ENCODE peak calls at places on chromosomes 1 and 21, in six cellular contexts. One of them, this sample, is unnamed.

GRCh38 chr1:54361342-54361741 is 44.9 kb downstream of the SSBP3 start:
- DNase-seq in HepG2: no peak
- DNase-seq in SK-N-SH: no peak
- DNase-seq in GM12878: no peak
- DNase-seq in IMR-90: no peak
- DNase-seq in K562: no peak
- DNase-seq in this sample: no peak

GRCh38 chr21:16037386-16037785 is 307.6 kb downstream of the USP25 start:
- DNase-seq in IMR-90: no peak
- DNase-seq in GM12878: no peak
- DNase-seq in K562: no peak
- DNase-seq in SK-N-SH: no peak
- DNase-seq in HepG2: no peak
- DNase-seq in this sample: no peak

GRCh38 chr1:78677788-78678187 is 28.2 kb downstream of the IFI44 start:
- DNase-seq in SK-N-SH: no peak
- DNase-seq in K562: no peak
- DNase-seq in HepG2: no peak
- DNase-seq in GM12878: no peak
- DNase-seq in IMR-90: no peak
- DNase-seq in this sample: no peak

GRCh38 chr1:28190337-28190979 is 14.0 kb upstream of the PTAFR start:
- DNase-seq in HepG2: no peak
- DNase-seq in SK-N-SH: no peak
- DNase-seq in K562: peak; percentile 8
- DNase-seq in GM12878: no peak
- DNase-seq in IMR-90: peak; percentile 41
- DNase-seq in this sample: no peak

GRCh38 chr1:37854406-37854805 is 5.0 kb downstream of the MTF1 start:
- DNase-seq in K562: no peak
- DNase-seq in IMR-90: no peak
- DNase-seq in SK-N-SH: no peak
- DNase-seq in HepG2: no peak
- DNase-seq in GM12878: no peak
- DNase-seq in this sample: no peak

GRCh38 chr1:247331526-247332214 is at the start of gene ZNF496:
- DNase-seq in IMR-90: peak; percentile 88
- DNase-seq in K562: peak; percentile 97
- DNase-seq in HepG2: peak; percentile 75
- DNase-seq in SK-N-SH: peak; percentile 97
- DNase-seq in GM12878: no peak
- DNase-seq in this sample: peak; percentile 89

GRCh38 chr1:243447342-243447741 is 191.5 kb downstream of the SDCCAG8 start:
- DNase-seq in IMR-90: peak; percentile 62
- DNase-seq in GM12878: no peak
- DNase-seq in K562: peak; percentile 67
- DNase-seq in HepG2: no peak
- DNase-seq in SK-N-SH: no peak
- DNase-seq in this sample: no peak

GRCh38 chr1:110187139-110187890 is 22.8 kb upstream of the KCNC4 start:
- DNase-seq in K562: no peak
- DNase-seq in GM12878: no peak
- DNase-seq in IMR-90: no peak
- DNase-seq in SK-N-SH: no peak
- DNase-seq in HepG2: no peak
- DNase-seq in this sample: no peak

GRCh38 chr1:210726621-210727020 is 397.9 kb downstream of the HHAT start:
- DNase-seq in IMR-90: peak; percentile 18
- DNase-seq in SK-N-SH: no peak
- DNase-seq in GM12878: no peak
- DNase-seq in HepG2: no peak
- DNase-seq in K562: peak; percentile 51
- DNase-seq in this sample: no peak

GRCh38 chr1:10599194-10599861 is 124.6 kb downstream of the PEX14 start:
- DNase-seq in IMR-90: peak; percentile 90
- DNase-seq in SK-N-SH: no peak
- DNase-seq in HepG2: peak; percentile 87
- DNase-seq in K562: no peak
- DNase-seq in GM12878: no peak
- DNase-seq in this sample: peak; percentile 81

GRCh38 chr1:98981917-98982513 is 22.6 kb downstream of the PLPPR5 start:
- DNase-seq in GM12878: no peak
- DNase-seq in HepG2: no peak
- DNase-seq in K562: no peak
- DNase-seq in SK-N-SH: no peak
- DNase-seq in IMR-90: peak; percentile 62
- DNase-seq in this sample: no peak

GRCh38 chr21:9737871-9738520 is 783.4 kb upstream of the TPTE start:
- DNase-seq in GM12878: no peak
- DNase-seq in SK-N-SH: no peak
- DNase-seq in IMR-90: no peak
- DNase-seq in HepG2: no peak
- DNase-seq in K562: no peak
- DNase-seq in this sample: no peak

GRCh38 chr1:116323419-116323987 is 49.5 kb upstream of the ATP1A1 start:
- DNase-seq in SK-N-SH: no peak
- DNase-seq in HepG2: no peak
- DNase-seq in GM12878: no peak
- DNase-seq in K562: no peak
- DNase-seq in IMR-90: no peak
- DNase-seq in this sample: no peak

GRCh38 chr21:28687571-28687970 is 305.1 kb downstream of the LTN1 start:
- DNase-seq in GM12878: no peak
- DNase-seq in SK-N-SH: no peak
- DNase-seq in IMR-90: no peak
- DNase-seq in K562: no peak
- DNase-seq in HepG2: no peak
- DNase-seq in this sample: no peak

GRCh38 chr1:35564037-35564883 is 6.7 kb downstream of the NCDN start:
- DNase-seq in K562: peak; percentile 87
- DNase-seq in SK-N-SH: peak; percentile 87
- DNase-seq in HepG2: peak; percentile 73
- DNase-seq in GM12878: no peak
- DNase-seq in IMR-90: peak; percentile 78
- DNase-seq in this sample: peak; percentile 69

GRCh38 chr1:29235955-29236742 is at the start of gene PTPRU:
- DNase-seq in IMR-90: peak; percentile 58
- DNase-seq in HepG2: peak; percentile 35
- DNase-seq in GM12878: no peak
- DNase-seq in K562: peak; percentile 94
- DNase-seq in SK-N-SH: peak; percentile 98
- DNase-seq in this sample: peak; percentile 53

GRCh38 chr21:34035619-34036354 is 37.6 kb upstream of the MRPS6 start:
- DNase-seq in HepG2: no peak
- DNase-seq in K562: no peak
- DNase-seq in GM12878: no peak
- DNase-seq in IMR-90: no peak
- DNase-seq in SK-N-SH: no peak
- DNase-seq in this sample: no peak

GRCh38 chr1:210457566-210457965 is 128.9 kb downstream of the HHAT start:
- DNase-seq in IMR-90: no peak
- DNase-seq in K562: no peak
- DNase-seq in SK-N-SH: no peak
- DNase-seq in HepG2: no peak
- DNase-seq in GM12878: no peak
- DNase-seq in this sample: no peak

GRCh38 chr1:25198731-25199231 is 33.5 kb downstream of the SYF2 start:
- DNase-seq in K562: peak; percentile 40
- DNase-seq in GM12878: no peak
- DNase-seq in SK-N-SH: no peak
- DNase-seq in IMR-90: no peak
- DNase-seq in HepG2: peak; percentile 54
- DNase-seq in this sample: no peak

GRCh38 chr1:205546541-205546940 is 42.1 kb downstream of the CDK18 start:
- DNase-seq in IMR-90: no peak
- DNase-seq in GM12878: no peak
- DNase-seq in K562: no peak
- DNase-seq in HepG2: no peak
- DNase-seq in SK-N-SH: no peak
- DNase-seq in this sample: no peak

GRCh38 chr1:246165826-246166709 is 341.0 kb downstream of the SMYD3 start:
- DNase-seq in GM12878: no peak
- DNase-seq in SK-N-SH: no peak
- DNase-seq in K562: no peak
- DNase-seq in HepG2: peak; percentile 41
- DNase-seq in IMR-90: no peak
- DNase-seq in this sample: peak; percentile 51

GRCh38 chr1:57112148-57112547 is 146.3 kb upstream of the C8B start:
- DNase-seq in HepG2: no peak
- DNase-seq in K562: no peak
- DNase-seq in IMR-90: peak; percentile 38
- DNase-seq in GM12878: no peak
- DNase-seq in SK-N-SH: no peak
- DNase-seq in this sample: no peak

GRCh38 chr1:200243042-200243437 is 166.8 kb downstream of the ZNF281 start:
- DNase-seq in HepG2: no peak
- DNase-seq in K562: no peak
- DNase-seq in IMR-90: peak; percentile 55
- DNase-seq in SK-N-SH: no peak
- DNase-seq in GM12878: no peak
- DNase-seq in this sample: no peak

GRCh38 chr1:230194525-230194924 is 127.5 kb downstream of the GALNT2 start:
- DNase-seq in SK-N-SH: peak; percentile 53
- DNase-seq in HepG2: no peak
- DNase-seq in K562: no peak
- DNase-seq in GM12878: no peak
- DNase-seq in IMR-90: no peak
- DNase-seq in this sample: no peak

GRCh38 chr1:184002071-184002470 is 35.5 kb downstream of the COLGALT2 start:
- DNase-seq in SK-N-SH: no peak
- DNase-seq in IMR-90: peak; percentile 95
- DNase-seq in GM12878: no peak
- DNase-seq in HepG2: peak; percentile 92
- DNase-seq in K562: no peak
- DNase-seq in this sample: peak; percentile 34

DNA sequence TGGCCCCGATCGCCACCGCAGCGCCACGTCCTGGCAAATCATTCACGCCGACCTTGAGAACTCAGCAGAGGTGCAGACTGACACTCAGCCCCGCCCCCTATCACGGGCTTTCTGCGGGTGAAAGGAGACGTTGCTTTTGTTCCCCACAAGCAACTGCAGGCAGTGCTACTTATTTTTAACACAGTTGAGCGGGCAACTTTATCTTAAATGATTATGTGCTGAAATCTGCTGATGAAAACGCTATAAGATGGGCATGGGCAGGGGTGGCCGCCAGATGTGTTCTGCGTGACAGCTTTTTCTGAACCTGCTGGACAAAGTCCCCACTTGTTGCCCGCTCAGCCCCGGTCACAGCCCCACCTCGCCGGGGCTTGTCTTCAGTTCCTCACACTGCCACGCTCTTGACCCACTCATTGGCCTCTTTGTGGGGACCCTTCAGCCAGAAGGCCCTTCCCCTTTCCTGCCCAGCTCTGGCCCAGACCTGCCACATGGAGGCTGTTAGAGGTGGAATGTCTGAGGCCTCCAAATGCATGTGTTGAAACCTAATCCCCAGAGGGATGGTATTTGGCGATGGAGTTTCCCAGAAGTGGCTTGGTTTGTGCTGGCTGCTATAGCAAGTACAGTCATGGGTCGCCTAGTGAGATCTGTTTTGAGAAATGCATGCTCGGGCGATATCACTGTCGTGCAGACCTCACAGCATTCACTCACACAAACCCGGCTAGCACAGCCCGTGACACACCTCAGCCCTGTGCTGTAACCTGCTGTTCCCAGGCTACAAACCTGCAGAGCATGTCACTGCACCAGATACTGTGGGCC is 15.7 kb upstream of the PDXK start:
- DNase-seq in IMR-90: peak; percentile 68
- DNase-seq in K562: peak; percentile 61
- DNase-seq in HepG2: peak; percentile 57
- DNase-seq in SK-N-SH: peak; percentile 48
- DNase-seq in GM12878: no peak
- DNase-seq in this sample: no peak
- H3K4me3 ChIP-seq in IMR-90: no peak overlapping the region
- H3K4me3 ChIP-seq in K562: no peak overlapping the region
- H3K4me3 ChIP-seq in HepG2: peak overlapping the region; percentile 63
- H3K4me3 ChIP-seq in SK-N-SH: no peak overlapping the region
- H3K4me3 ChIP-seq in GM12878: no peak overlapping the region
- H3K4me3 ChIP-seq in this sample: no peak overlapping the region

GRCh38 chr1:12604114-12604874 is 13.7 kb downstream of the DHRS3 start:
- DNase-seq in HepG2: peak; percentile 95
- DNase-seq in K562: peak; percentile 96
- DNase-seq in IMR-90: peak; percentile 99
- DNase-seq in GM12878: no peak
- DNase-seq in SK-N-SH: peak; percentile 64
- DNase-seq in this sample: peak; percentile 94

GRCh38 chr1:12601690-12602632 is 16.0 kb downstream of the DHRS3 start:
- DNase-seq in SK-N-SH: peak; percentile 42
- DNase-seq in HepG2: peak; percentile 34
- DNase-seq in K562: peak; percentile 65
- DNase-seq in IMR-90: peak; percentile 97
- DNase-seq in GM12878: no peak
- DNase-seq in this sample: no peak

GRCh38 chr1:12603224-12603623 is 14.8 kb downstream of the DHRS3 start:
- DNase-seq in HepG2: no peak
- DNase-seq in IMR-90: no peak
- DNase-seq in GM12878: no peak
- DNase-seq in K562: no peak
- DNase-seq in SK-N-SH: no peak
- DNase-seq in this sample: no peak

GRCh38 chr1:12600880-12601633 is 17.0 kb downstream of the DHRS3 start:
- DNase-seq in K562: peak; percentile 77
- DNase-seq in GM12878: no peak
- DNase-seq in IMR-90: no peak
- DNase-seq in HepG2: peak; percentile 62
- DNase-seq in SK-N-SH: peak; percentile 44
- DNase-seq in this sample: peak; percentile 75

DNA sequence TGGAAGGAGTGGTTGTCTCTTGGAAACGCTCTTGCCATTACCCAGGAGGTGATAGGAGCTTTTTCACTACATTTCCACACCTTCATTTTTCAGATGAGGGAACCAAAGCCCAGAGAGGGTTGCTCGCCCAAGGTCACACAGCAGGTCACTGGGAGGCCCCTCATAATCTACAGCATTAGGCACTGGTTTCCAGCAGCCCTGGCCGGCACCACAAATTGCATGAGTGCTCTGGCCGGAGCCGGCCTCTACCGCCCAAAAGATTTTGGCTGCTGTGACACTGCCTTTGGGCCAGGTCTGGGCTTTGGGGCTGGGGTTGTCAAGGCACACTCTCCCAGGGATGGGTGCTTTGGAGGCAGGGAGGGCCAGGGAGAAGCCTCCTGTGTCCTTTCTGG is 15.4 kb downstream of the DHRS3 start:
- DNase-seq in HepG2: no peak
- DNase-seq in SK-N-SH: no peak
- DNase-seq in K562: no peak
- DNase-seq in GM12878: no peak
- DNase-seq in IMR-90: no peak
- DNase-seq in this sample: no peak
- H3K4me1 ChIP-seq in HepG2: peaks cover 94% of the 10 kb centered on the region
- H3K4me1 ChIP-seq in SK-N-SH: peaks cover 59% of the 10 kb centered on the region
- H3K4me1 ChIP-seq in K562: peaks cover 43% of the 10 kb centered on the region
- H3K4me1 ChIP-seq in GM12878: no peaks in the 10 kb centered on the region
- H3K4me1 ChIP-seq in IMR-90: peaks cover 30% of the 10 kb centered on the region
- H3K4me1 ChIP-seq in this sample: peaks cover 79% of the 10 kb centered on the region

GRCh38 chr1:107058245-107059032 is 2.0 kb downstream of the PRMT6 start:
- DNase-seq in SK-N-SH: no peak
- DNase-seq in IMR-90: no peak
- DNase-seq in GM12878: no peak
- DNase-seq in K562: no peak
- DNase-seq in HepG2: no peak
- DNase-seq in this sample: no peak
- TF ChIP-seq SMC3 in SK-N-SH: no peak
- TF ChIP-seq SMC3 in IMR-90: no peak
- TF ChIP-seq SMC3 in GM12878: no peak
- TF ChIP-seq SMC3 in K562: no peak
- TF ChIP-seq SMC3 in HepG2: no peak
- TF ChIP-seq SMC3 in this sample: no peak

GRCh38 chr1:8133190-8133589 is 107.1 kb upstream of the ERRFI1 start:
- DNase-seq in K562: no peak
- DNase-seq in SK-N-SH: no peak
- DNase-seq in GM12878: no peak
- DNase-seq in HepG2: no peak
- DNase-seq in IMR-90: no peak
- DNase-seq in this sample: no peak
- H3K4me3 ChIP-seq in K562: no peak overlapping the region
- H3K4me3 ChIP-seq in SK-N-SH: no peak overlapping the region
- H3K4me3 ChIP-seq in GM12878: no peak overlapping the region
- H3K4me3 ChIP-seq in HepG2: no peak overlapping the region
- H3K4me3 ChIP-seq in IMR-90: no peak overlapping the region
- H3K4me3 ChIP-seq in this sample: no peak overlapping the region